ENCODE peak calls at places on chromosome 19, in six cellular contexts. One of them, this sample, is unnamed.

GRCh38 chr19:29798783-29799182 is 13.0 kb upstream of the CCNE1 start:
- DNase-seq in aorta: peak; percentile 4
- DNase-seq in iris pigment epithelial cell: peak; percentile 60
- DNase-seq in stimulated activated CD4-positive, alpha-beta T cell treated with anti-CD3 and anti-CD28 coated beads, Interleukin-1b, Interleukin-23, amount 100 ng/mL, for 48 hours: no peak
- DNase-seq in upper lobe of left lung: no peak
- DNase-seq in pancreas: no peak
- DNase-seq in this sample: no peak

GRCh38 chr19:39599116-39599515 is 3.2 kb upstream of the LGALS13 start:
- DNase-seq in stimulated activated CD4-positive, alpha-beta T cell treated with anti-CD3 and anti-CD28 coated beads, Interleukin-1b, Interleukin-23, amount 100 ng/mL, for 48 hours: peak; percentile 8
- DNase-seq in pancreas: no peak
- DNase-seq in upper lobe of left lung: no peak
- DNase-seq in iris pigment epithelial cell: peak; percentile 30
- DNase-seq in aorta: no peak
- DNase-seq in this sample: no peak

GRCh38 chr19:18333680-18334079 is 6.7 kb upstream of the PGPEP1 start:
- DNase-seq in upper lobe of left lung: no peak
- DNase-seq in aorta: no peak
- DNase-seq in iris pigment epithelial cell: no peak
- DNase-seq in stimulated activated CD4-positive, alpha-beta T cell treated with anti-CD3 and anti-CD28 coated beads, Interleukin-1b, Interleukin-23, amount 100 ng/mL, for 48 hours: no peak
- DNase-seq in pancreas: no peak
- DNase-seq in this sample: no peak

GRCh38 chr19:16957151-16957662 is 68.4 kb downstream of the F2RL3 start:
- DNase-seq in iris pigment epithelial cell: peak; percentile 15
- DNase-seq in upper lobe of left lung: peak; percentile 52
- DNase-seq in stimulated activated CD4-positive, alpha-beta T cell treated with anti-CD3 and anti-CD28 coated beads, Interleukin-1b, Interleukin-23, amount 100 ng/mL, for 48 hours: no peak
- DNase-seq in aorta: no peak
- DNase-seq in pancreas: no peak
- DNase-seq in this sample: no peak

GRCh38 chr19:16017138-16017490 is 59.2 kb upstream of the TPM4 start:
- DNase-seq in pancreas: no peak
- DNase-seq in iris pigment epithelial cell: no peak
- DNase-seq in aorta: no peak
- DNase-seq in stimulated activated CD4-positive, alpha-beta T cell treated with anti-CD3 and anti-CD28 coated beads, Interleukin-1b, Interleukin-23, amount 100 ng/mL, for 48 hours: no peak
- DNase-seq in upper lobe of left lung: no peak
- DNase-seq in this sample: no peak

GRCh38 chr19:36526581-36526980 is 1.5 kb downstream of the ZNF260 start:
- DNase-seq in upper lobe of left lung: no peak
- DNase-seq in stimulated activated CD4-positive, alpha-beta T cell treated with anti-CD3 and anti-CD28 coated beads, Interleukin-1b, Interleukin-23, amount 100 ng/mL, for 48 hours: no peak
- DNase-seq in pancreas: no peak
- DNase-seq in aorta: no peak
- DNase-seq in iris pigment epithelial cell: peak; percentile 67
- DNase-seq in this sample: no peak

GRCh38 chr19:45657520-45658163 is 10.4 kb upstream of the GIPR start:
- DNase-seq in iris pigment epithelial cell: no peak
- DNase-seq in stimulated activated CD4-positive, alpha-beta T cell treated with anti-CD3 and anti-CD28 coated beads, Interleukin-1b, Interleukin-23, amount 100 ng/mL, for 48 hours: no peak
- DNase-seq in pancreas: no peak
- DNase-seq in aorta: no peak
- DNase-seq in upper lobe of left lung: no peak
- DNase-seq in this sample: no peak

GRCh38 chr19:43651758-43652545 is 12.3 kb upstream of the CADM4 start:
- DNase-seq in upper lobe of left lung: peak; percentile 45
- DNase-seq in stimulated activated CD4-positive, alpha-beta T cell treated with anti-CD3 and anti-CD28 coated beads, Interleukin-1b, Interleukin-23, amount 100 ng/mL, for 48 hours: peak; percentile 45
- DNase-seq in aorta: no peak
- DNase-seq in iris pigment epithelial cell: peak; percentile 70
- DNase-seq in pancreas: peak; percentile 59
- DNase-seq in this sample: peak; percentile 69

GRCh38 chr19:18203408-18203862 is 407 bp downstream of the RAB3A start:
- DNase-seq in aorta: no peak
- DNase-seq in stimulated activated CD4-positive, alpha-beta T cell treated with anti-CD3 and anti-CD28 coated beads, Interleukin-1b, Interleukin-23, amount 100 ng/mL, for 48 hours: no peak
- DNase-seq in pancreas: peak; percentile 55
- DNase-seq in iris pigment epithelial cell: peak; percentile 14
- DNase-seq in upper lobe of left lung: peak; percentile 26
- DNase-seq in this sample: peak; percentile 72

GRCh38 chr19:39737351-39737750 is 478 bp downstream of the CLC start:
- DNase-seq in aorta: no peak
- DNase-seq in iris pigment epithelial cell: no peak
- DNase-seq in pancreas: no peak
- DNase-seq in stimulated activated CD4-positive, alpha-beta T cell treated with anti-CD3 and anti-CD28 coated beads, Interleukin-1b, Interleukin-23, amount 100 ng/mL, for 48 hours: peak; percentile 16
- DNase-seq in upper lobe of left lung: no peak
- DNase-seq in this sample: no peak

GRCh38 chr19:48967346-48968178 is 2.5 kb downstream of the FTL start:
- DNase-seq in iris pigment epithelial cell: peak; percentile 65
- DNase-seq in pancreas: no peak
- DNase-seq in stimulated activated CD4-positive, alpha-beta T cell treated with anti-CD3 and anti-CD28 coated beads, Interleukin-1b, Interleukin-23, amount 100 ng/mL, for 48 hours: no peak
- DNase-seq in upper lobe of left lung: peak; percentile 80
- DNase-seq in aorta: peak; percentile 86
- DNase-seq in this sample: peak; percentile 61

GRCh38 chr19:8569066-8569761 is 8.0 kb downstream of the MYO1F start:
- DNase-seq in upper lobe of left lung: peak; percentile 79
- DNase-seq in iris pigment epithelial cell: peak; percentile 99
- DNase-seq in aorta: peak; percentile 74
- DNase-seq in pancreas: no peak
- DNase-seq in stimulated activated CD4-positive, alpha-beta T cell treated with anti-CD3 and anti-CD28 coated beads, Interleukin-1b, Interleukin-23, amount 100 ng/mL, for 48 hours: peak; percentile 56
- DNase-seq in this sample: peak; percentile 61

GRCh38 chr19:33638167-33639033 is 16.6 kb downstream of the CHST8 start:
- DNase-seq in upper lobe of left lung: no peak
- DNase-seq in pancreas: no peak
- DNase-seq in aorta: no peak
- DNase-seq in iris pigment epithelial cell: no peak
- DNase-seq in stimulated activated CD4-positive, alpha-beta T cell treated with anti-CD3 and anti-CD28 coated beads, Interleukin-1b, Interleukin-23, amount 100 ng/mL, for 48 hours: no peak
- DNase-seq in this sample: no peak

GRCh38 chr19:49766938-49767315 is at the start of gene AP2A1:
- DNase-seq in pancreas: no peak
- DNase-seq in iris pigment epithelial cell: peak; percentile 17
- DNase-seq in aorta: no peak
- DNase-seq in upper lobe of left lung: no peak
- DNase-seq in stimulated activated CD4-positive, alpha-beta T cell treated with anti-CD3 and anti-CD28 coated beads, Interleukin-1b, Interleukin-23, amount 100 ng/mL, for 48 hours: no peak
- DNase-seq in this sample: no peak

GRCh38 chr19:3606174-3606689 is 443 bp downstream of the TBXA2R start:
- DNase-seq in stimulated activated CD4-positive, alpha-beta T cell treated with anti-CD3 and anti-CD28 coated beads, Interleukin-1b, Interleukin-23, amount 100 ng/mL, for 48 hours: no peak
- DNase-seq in upper lobe of left lung: peak; percentile 46
- DNase-seq in aorta: peak; percentile 72
- DNase-seq in iris pigment epithelial cell: no peak
- DNase-seq in pancreas: peak; percentile 48
- DNase-seq in this sample: no peak

GRCh38 chr19:38721496-38721895 is 22.8 kb downstream of the CAPN12 start:
- DNase-seq in aorta: no peak
- DNase-seq in pancreas: no peak
- DNase-seq in iris pigment epithelial cell: no peak
- DNase-seq in upper lobe of left lung: no peak
- DNase-seq in stimulated activated CD4-positive, alpha-beta T cell treated with anti-CD3 and anti-CD28 coated beads, Interleukin-1b, Interleukin-23, amount 100 ng/mL, for 48 hours: no peak
- DNase-seq in this sample: no peak

GRCh38 chr19:16566161-16566560 is 6.1 kb downstream of the SLC35E1 start:
- DNase-seq in stimulated activated CD4-positive, alpha-beta T cell treated with anti-CD3 and anti-CD28 coated beads, Interleukin-1b, Interleukin-23, amount 100 ng/mL, for 48 hours: peak; percentile 65
- DNase-seq in upper lobe of left lung: peak; percentile 54
- DNase-seq in iris pigment epithelial cell: no peak
- DNase-seq in aorta: no peak
- DNase-seq in pancreas: no peak
- DNase-seq in this sample: no peak

GRCh38 chr19:48495391-48495790 is 16.2 kb downstream of the LMTK3 start:
- DNase-seq in stimulated activated CD4-positive, alpha-beta T cell treated with anti-CD3 and anti-CD28 coated beads, Interleukin-1b, Interleukin-23, amount 100 ng/mL, for 48 hours: no peak
- DNase-seq in upper lobe of left lung: no peak
- DNase-seq in pancreas: no peak
- DNase-seq in aorta: no peak
- DNase-seq in iris pigment epithelial cell: no peak
- DNase-seq in this sample: no peak

GRCh38 chr19:27742041-27742440 is 1470.9 kb downstream of the UQCRFS1 start:
- DNase-seq in upper lobe of left lung: no peak
- DNase-seq in iris pigment epithelial cell: no peak
- DNase-seq in pancreas: no peak
- DNase-seq in aorta: no peak
- DNase-seq in stimulated activated CD4-positive, alpha-beta T cell treated with anti-CD3 and anti-CD28 coated beads, Interleukin-1b, Interleukin-23, amount 100 ng/mL, for 48 hours: no peak
- DNase-seq in this sample: no peak

GRCh38 chr19:48569814-48570213 is 17.8 kb downstream of the SULT2B1 start:
- DNase-seq in iris pigment epithelial cell: peak; percentile 55
- DNase-seq in aorta: no peak
- DNase-seq in stimulated activated CD4-positive, alpha-beta T cell treated with anti-CD3 and anti-CD28 coated beads, Interleukin-1b, Interleukin-23, amount 100 ng/mL, for 48 hours: no peak
- DNase-seq in upper lobe of left lung: no peak
- DNase-seq in pancreas: no peak
- DNase-seq in this sample: no peak

GRCh38 chr19:14072535-14073231 is at the start of gene MISP3:
- DNase-seq in pancreas: peak; percentile 87
- DNase-seq in iris pigment epithelial cell: peak; percentile 45
- DNase-seq in stimulated activated CD4-positive, alpha-beta T cell treated with anti-CD3 and anti-CD28 coated beads, Interleukin-1b, Interleukin-23, amount 100 ng/mL, for 48 hours: peak; percentile 33
- DNase-seq in aorta: no peak
- DNase-seq in upper lobe of left lung: peak; percentile 89
- DNase-seq in this sample: peak; percentile 72

GRCh38 chr19:41554902-41555301 is 21.1 kb upstream of the CEACAM21 start:
- DNase-seq in aorta: no peak
- DNase-seq in pancreas: no peak
- DNase-seq in iris pigment epithelial cell: no peak
- DNase-seq in upper lobe of left lung: no peak
- DNase-seq in stimulated activated CD4-positive, alpha-beta T cell treated with anti-CD3 and anti-CD28 coated beads, Interleukin-1b, Interleukin-23, amount 100 ng/mL, for 48 hours: no peak
- DNase-seq in this sample: no peak